ENCODE peak calls at places on chromosomes 12 and 14, in four cellular contexts. R is GM12865, S is cardiac muscle cell, A is heart right ventricle. L is an unnamed sample.

GRCh38 chr14:58560208-58560607 is 77.6 kb upstream of the DACT1 start:
- DNase-seq in R (peak; percentile 28), S (peak; percentile 69), A (no peak), L (no peak)

GRCh38 chr14:53620325-53620716 is 336.3 kb downstream of the BMP4 start:
- DNase-seq in R (no peak), S (no peak), A (no peak), L (peak; percentile 75)

GRCh38 chr12:108180255-108181094 is 51.4 kb downstream of the WSCD2 start:
- DNase-seq in R (peak; percentile 47), S (no peak), A (no peak), L (no peak)

GRCh38 chr12:93243689-93244513 is 133.8 kb upstream of the NUDT4 start:
- DNase-seq in R (peak; percentile 84), S (peak; percentile 51), A (no peak), L (no peak)

GRCh38 chr14:54173782-54174181 is 217.2 kb upstream of the BMP4 start:
- DNase-seq in R (no peak), S (no peak), A (no peak), L (no peak)

GRCh38 chr12:46470975-46471374 is 98.4 kb upstream of the SLC38A2 start:
- DNase-seq in R (no peak), S (no peak), A (no peak), L (no peak)

GRCh38 chr12:96271469-96272199 is 77.5 kb downstream of the ELK3 start:
- DNase-seq in R (no peak), S (no peak), A (no peak), L (no peak)

GRCh38 chr14:88195676-88196075 is 127.4 kb downstream of the KCNK10 start:
- DNase-seq in R (no peak), S (peak; percentile 28), A (no peak), L (no peak)

GRCh38 chr12:113365639-113366395 is 7.4 kb downstream of the PLBD2 start:
- DNase-seq in R (no peak), S (no peak), A (no peak), L (no peak)

GRCh38 chr12:46382974-46383653 is 10.5 kb upstream of the SLC38A2 start:
- DNase-seq in R (peak; percentile 97), S (peak; percentile 97), A (peak; percentile 98), L (peak; percentile 92)

GRCh38 chr14:64159588-64159987 is 134.6 kb downstream of the ESR2 start:
- DNase-seq in R (no peak), S (peak; percentile 9), A (no peak), L (no peak)
- TF ChIP-seq CTCF in R (peak; percentile 17), S (peak; percentile 5), A (peak; percentile 20), L (no peak)

GRCh38 chr12:575948-576612 is 87.2 kb downstream of the NINJ2 start:
- DNase-seq in R (peak; percentile 85), S (peak; percentile 69), A (peak; percentile 87), L (no peak)
- H3K4me3 ChIP-seq in R (peak overlapping the region; percentile 45), S (no peak overlapping the region), A (peak overlapping the region; percentile 7), L (no peak overlapping the region)

GRCh38 chr14:23728791-23729190 is 92.6 kb downstream of the DHRS2 start:
- DNase-seq in R (no peak), S (no peak), A (no peak), L (no peak)

GRCh38 chr14:23725528-23725927 is 89.4 kb downstream of the DHRS2 start:
- DNase-seq in R (no peak), S (no peak), A (no peak), L (no peak)

GRCh38 chr14:23729720-23730387 is 93.7 kb downstream of the DHRS2 start:
- DNase-seq in R (no peak), S (no peak), A (no peak), L (no peak)

GRCh38 chr14:23725980-23726746 is 90.0 kb downstream of the DHRS2 start:
- DNase-seq in R (no peak), S (no peak), A (no peak), L (no peak)

GRCh38 chr14:23727566-23728335 is 91.6 kb downstream of the DHRS2 start:
- DNase-seq in R (peak; percentile 46), S (peak; percentile 45), A (no peak), L (peak; percentile 4)
- TF ChIP-seq CTCF in R (peak; percentile 32), S (peak; percentile 22), A (peak; percentile 32), L (peak; percentile 26)

GRCh38 chr12:57149309-57149900 is 2.0 kb upstream of the LRP1-AS start:
- DNase-seq in R (no peak), S (no peak), A (peak; percentile 75), L (no peak)
- H3K4me3 ChIP-seq in R (no peak overlapping the region), S (no peak overlapping the region), A (no peak overlapping the region), L (no peak overlapping the region)

GRCh38 chr12:102026728-102027127 is 35.1 kb downstream of the WASHC3 start:
- DNase-seq in R (no peak), S (no peak), A (no peak), L (no peak)
- TF ChIP-seq CTCF in R (no peak), S (no peak), A (no peak), L (no peak)